ENCODE peak calls at places on chromosomes 5 and 9, in six cellular contexts. O is IMR-90, J is hepatocyte, S is HCT116, I is fibroblast of lung, F is MM.1S. Y is an unnamed sample.

GRCh38 chr5:14399054-14399657 is 182.4 kb upstream of the OTULINL start:
- DNase-seq in O (peak), J (peak), S (peak), I (peak), F (peak), Y (peak)

GRCh38 chr5:149211566-149211965 is 60.1 kb upstream of the AFAP1L1 start:
- DNase-seq in O (peak), J (no peak), S (no peak), I (peak), F (no peak), Y (no peak)

GRCh38 chr9:72614057-72614456 is 92.6 kb downstream of the TMC1 start:
- DNase-seq in O (no peak), J (no peak), S (no peak), I (no peak), F (no peak), Y (no peak)

GRCh38 chr9:4774209-4774608 is 18.5 kb upstream of the RCL1 start:
- DNase-seq in O (no peak), J (no peak), S (no peak), I (no peak), F (no peak), Y (no peak)

GRCh38 chr9:87336914-87337333 is 160.7 kb upstream of the DAPK1 start:
- DNase-seq in O (peak), J (peak), S (peak), I (peak), F (peak), Y (peak)

GRCh38 chr5:10581867-10582511 is 18.1 kb downstream of the ANKRD33B start:
- DNase-seq in O (no peak), J (no peak), S (no peak), I (no peak), F (no peak), Y (no peak)

GRCh38 chr9:16203735-16204573 is 651.1 kb downstream of the CCDC171 start:
- DNase-seq in O (peak), J (no peak), S (no peak), I (peak), F (no peak), Y (no peak)

GRCh38 chr5:109884676-109885075 is 194.9 kb downstream of the MAN2A1 start:
- DNase-seq in O (no peak), J (no peak), S (no peak), I (no peak), F (no peak), Y (no peak)

DNA sequence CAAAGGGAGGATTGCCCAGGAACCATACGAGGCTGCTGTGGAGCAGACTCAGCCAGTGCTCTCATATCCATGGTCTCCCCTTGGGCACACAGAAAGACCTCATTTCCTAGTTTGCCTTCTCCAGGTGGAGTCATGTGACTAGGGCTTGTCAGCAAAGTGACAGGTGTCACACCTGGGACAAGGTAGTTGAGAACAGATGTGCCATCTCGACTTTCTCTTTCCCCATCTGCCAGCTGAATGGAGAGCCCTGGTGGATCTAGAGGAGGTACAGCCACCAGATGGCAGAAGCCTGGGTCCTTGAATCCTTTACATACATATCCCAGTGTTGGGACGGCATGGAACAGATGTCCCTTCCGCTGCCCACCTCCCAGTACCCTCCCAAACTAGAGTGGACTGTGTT is 42.9 kb upstream of the ALDOB start:
- DNase-seq in O (no peak), J (no peak), S (no peak), I (no peak), F (no peak), Y (no peak)
- TF ChIP-seq CTCF in O (no peak), J (peak), S (peak), I (no peak), F (no peak), Y (peak)

DNA sequence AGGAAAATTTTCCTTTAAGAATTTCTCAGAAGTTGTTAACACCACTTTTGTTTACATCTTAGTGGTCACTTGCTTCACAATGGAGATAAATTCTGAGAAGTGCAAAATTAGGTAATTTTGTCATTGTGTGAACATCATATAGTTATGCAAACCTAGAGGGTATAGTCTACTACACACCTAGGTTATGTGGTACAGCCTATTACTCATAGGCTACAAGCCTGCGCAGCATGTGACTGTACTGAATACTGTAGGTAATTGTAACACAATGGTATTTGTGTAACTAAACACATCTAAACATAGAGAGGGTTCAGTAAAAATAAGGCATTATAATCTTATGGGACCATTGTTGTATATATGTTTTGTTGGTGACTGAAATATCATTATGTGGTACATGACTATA is 388.7 kb upstream of the POU5F2 start:
- DNase-seq in O (no peak), J (no peak), S (no peak), I (no peak), F (no peak), Y (no peak)
- H2AFZ ChIP-seq in O (no peak), J (no peak), S (no peak), I (no peak), F (no peak), Y (no peak)

DNA sequence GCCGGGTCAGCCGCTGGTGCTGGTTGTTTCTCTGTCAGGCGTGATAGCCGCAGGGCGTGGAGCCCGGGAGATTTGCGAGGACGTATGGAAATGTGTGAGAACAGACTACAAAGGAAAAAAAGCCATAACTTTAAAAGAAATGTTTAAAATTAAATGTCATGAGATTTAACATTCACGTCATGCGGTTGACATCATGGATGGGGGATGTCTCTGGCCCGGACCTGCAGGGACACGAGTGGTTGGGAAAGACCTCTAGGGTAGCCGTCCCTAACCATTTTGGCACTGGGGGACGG is 643 bp upstream of the RNF130 start:
- DNase-seq in O (no peak), J (no peak), S (no peak), I (no peak), F (no peak), Y (no peak)
- H3K4me2 ChIP-seq in O (no peak), J (peak), S (peak), I (no peak), F (no peak), Y (peak)

DNA sequence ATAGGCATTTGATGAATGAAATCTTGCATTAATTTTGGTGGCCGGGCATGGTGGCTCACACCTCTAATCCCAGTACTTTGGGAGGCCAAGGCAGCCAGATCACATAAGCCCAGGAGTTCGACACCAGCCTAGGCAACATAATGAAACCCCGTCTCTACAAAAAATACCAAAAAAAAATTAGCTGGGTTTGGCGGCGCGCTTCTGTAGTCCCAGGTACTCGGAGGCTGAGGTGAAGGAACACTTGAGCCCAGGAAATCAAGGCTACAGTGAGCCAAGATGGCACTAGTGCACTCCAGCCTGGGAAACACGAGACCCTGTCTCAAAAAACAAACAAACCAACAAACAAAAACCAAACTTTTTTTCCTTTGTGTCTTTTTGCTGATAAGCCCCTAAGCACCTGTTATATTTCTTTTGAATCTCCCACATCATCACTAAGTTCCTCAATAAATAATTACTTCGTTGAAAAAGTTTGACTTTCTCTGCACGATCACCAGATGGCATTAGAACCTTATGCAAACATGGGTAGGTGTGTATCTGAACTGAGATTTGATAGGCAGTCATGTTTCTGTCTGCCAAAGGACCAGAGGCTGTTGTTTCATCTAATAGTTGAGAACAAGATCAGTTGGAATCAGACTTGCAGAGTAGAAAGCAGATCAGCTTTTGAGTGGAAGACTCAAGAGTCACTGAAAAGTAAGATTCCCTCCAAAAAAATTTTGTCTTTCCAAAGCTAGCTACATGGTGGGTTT is 5.5 kb upstream of the MATR3 start:
- DNase-seq in O (no peak), J (no peak), S (no peak), I (no peak), F (peak), Y (peak)
- TF ChIP-seq CTCF in O (no peak), J (peak), S (no peak), I (peak), F (peak), Y (peak)

DNA sequence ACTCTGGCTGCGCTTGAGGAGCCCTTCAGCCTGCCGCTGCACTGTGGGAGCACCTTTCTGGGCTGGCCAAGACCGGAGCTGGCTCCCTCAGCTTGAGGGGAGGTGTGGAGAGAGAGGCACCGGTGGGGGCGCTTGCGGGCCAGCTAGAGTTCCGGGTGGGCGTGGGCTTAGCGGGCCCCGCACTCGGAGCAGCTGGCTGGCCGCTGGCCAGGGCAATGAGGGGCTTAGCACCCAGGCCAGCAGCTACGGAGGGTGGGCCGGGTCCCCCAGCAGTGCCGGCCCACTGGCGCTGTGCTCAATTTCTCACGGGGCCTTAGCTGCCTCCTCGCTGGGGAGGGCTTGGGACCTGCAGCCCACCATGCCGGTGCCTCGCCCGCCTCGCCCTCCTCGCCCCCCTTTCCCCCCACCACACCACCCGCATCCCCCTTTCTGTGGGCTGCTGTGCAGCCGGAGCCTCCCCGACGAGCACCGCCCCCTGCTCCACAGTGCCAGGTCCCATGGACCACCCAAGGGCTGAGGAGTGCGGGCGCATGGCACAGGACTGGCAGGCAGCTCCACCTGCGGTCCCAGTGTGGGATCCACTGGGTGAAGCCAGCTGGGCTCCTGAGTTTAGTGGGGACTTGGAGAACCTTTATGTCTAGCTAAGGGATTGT is 954.5 kb downstream of the DTWD2 start:
- DNase-seq in O (no peak), J (no peak), S (no peak), I (no peak), F (no peak), Y (no peak)
- H2AFZ ChIP-seq in O (no peak), J (no peak), S (no peak), I (no peak), F (no peak), Y (no peak)

GRCh38 chr9:676780-677458 is 164.6 kb upstream of the DMRT1 start:
- DNase-seq in O (no peak), J (no peak), S (no peak), I (peak), F (no peak), Y (no peak)

GRCh38 chr9:679462-679861 is 162.0 kb upstream of the DMRT1 start:
- DNase-seq in O (no peak), J (no peak), S (no peak), I (no peak), F (no peak), Y (no peak)

GRCh38 chr9:675697-676370 is 165.7 kb upstream of the DMRT1 start:
- DNase-seq in O (no peak), J (no peak), S (no peak), I (no peak), F (no peak), Y (no peak)

GRCh38 chr9:680106-680505 is 161.4 kb upstream of the DMRT1 start:
- DNase-seq in O (no peak), J (no peak), S (no peak), I (peak), F (no peak), Y (no peak)

DNA sequence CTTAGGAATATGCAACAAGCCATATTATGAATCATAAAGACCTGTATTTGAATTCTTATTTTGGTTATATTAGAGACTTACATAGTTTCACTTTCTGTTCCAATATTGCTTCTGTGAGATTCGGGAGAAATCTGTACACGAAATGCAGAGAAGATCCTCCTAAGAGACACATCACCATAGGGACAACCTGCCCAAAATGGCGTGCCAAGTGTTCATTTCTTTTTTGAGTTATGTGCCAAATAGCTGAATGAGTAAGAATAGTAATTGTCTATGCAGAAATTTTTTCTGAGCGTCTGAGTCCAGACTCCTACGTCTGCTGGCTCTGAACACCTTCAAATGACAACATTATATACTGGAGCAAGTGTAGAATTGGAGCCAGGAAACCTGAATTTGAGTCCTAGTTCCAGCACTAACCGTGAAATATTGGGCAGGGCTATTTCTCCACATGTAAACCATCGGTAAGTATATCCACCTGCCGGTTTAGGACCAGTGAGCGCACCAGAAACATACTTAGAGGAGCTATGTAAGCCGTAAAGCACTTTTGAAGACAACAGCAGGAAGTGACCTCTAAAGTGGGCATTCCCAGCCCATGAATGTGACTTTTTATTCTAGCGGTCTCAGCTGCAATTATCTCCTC is 163.9 kb upstream of the DMRT1 start:
- DNase-seq in O (no peak), J (no peak), S (no peak), I (peak), F (peak), Y (no peak)
- H3K4me2 ChIP-seq in O (peak), J (peak), S (no peak), I (peak), F (peak), Y (no peak)

GRCh38 chr5:16131878-16132277 is 47.7 kb downstream of the MARCHF11 start:
- DNase-seq in O (no peak), J (no peak), S (no peak), I (no peak), F (no peak), Y (no peak)

GRCh38 chr5:16137177-16137576 is 42.4 kb downstream of the MARCHF11 start:
- DNase-seq in O (no peak), J (no peak), S (no peak), I (no peak), F (no peak), Y (no peak)

GRCh38 chr5:16135003-16135402 is 44.6 kb downstream of the MARCHF11 start:
- DNase-seq in O (no peak), J (no peak), S (no peak), I (no peak), F (no peak), Y (no peak)

GRCh38 chr5:16134204-16134603 is 45.4 kb downstream of the MARCHF11 start:
- DNase-seq in O (no peak), J (no peak), S (no peak), I (no peak), F (no peak), Y (no peak)

DNA sequence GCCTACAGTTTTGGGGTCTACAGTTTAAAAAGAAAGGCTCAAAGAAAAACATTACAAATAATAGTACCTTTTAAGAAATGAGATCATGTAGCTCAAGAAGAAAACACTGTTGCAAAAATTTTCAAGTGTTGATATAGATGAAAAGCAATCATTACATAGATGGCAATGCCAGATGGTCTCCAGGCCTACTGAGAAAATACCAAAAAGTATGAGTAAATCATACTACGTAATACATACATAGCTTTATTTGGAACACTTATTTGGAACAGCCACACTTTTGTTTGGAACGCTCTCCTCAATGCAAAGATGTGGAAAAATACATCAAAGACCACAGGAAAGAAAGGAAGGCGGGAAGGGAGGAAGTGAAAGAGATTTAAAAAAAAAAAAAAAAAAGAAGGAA is 44.1 kb downstream of the MARCHF11 start:
- DNase-seq in O (no peak), J (no peak), S (no peak), I (no peak), F (no peak), Y (no peak)
- TF ChIP-seq CTCF in O (no peak), J (no peak), S (no peak), I (no peak), F (no peak), Y (no peak)

GRCh38 chr9:99821187-99822095 is at the start of gene NR4A3:
- DNase-seq in O (peak), J (peak), S (peak), I (peak), F (peak), Y (peak)
- H2AFZ ChIP-seq in O (peak), J (peak), S (peak), I (peak), F (peak), Y (peak)

GRCh38 chr9:21810881-21811280 is 8.4 kb downstream of the MTAP start:
- DNase-seq in O (no peak), J (no peak), S (no peak), I (no peak), F (no peak), Y (no peak)

GRCh38 chr9:21811914-21812313 is 9.5 kb downstream of the MTAP start:
- DNase-seq in O (no peak), J (no peak), S (no peak), I (no peak), F (no peak), Y (no peak)

GRCh38 chr9:21812415-21812814 is 10.0 kb downstream of the MTAP start:
- DNase-seq in O (peak), J (no peak), S (no peak), I (peak), F (no peak), Y (no peak)

GRCh38 chr9:21813575-21814473 is 11.4 kb downstream of the MTAP start:
- DNase-seq in O (peak), J (peak), S (peak), I (peak), F (peak), Y (peak)

GRCh38 chr9:21812945-21813568 is 10.6 kb downstream of the MTAP start:
- DNase-seq in O (peak), J (peak), S (no peak), I (peak), F (peak), Y (peak)
- H3K4me2 ChIP-seq in O (no peak), J (no peak), S (no peak), I (no peak), F (peak), Y (peak)

Y was measured in OCI-LY7.